ENCODE peak calls at places on chromosomes 16 and 17, in eight cellular contexts. One of them, this sample, is unnamed.

GRCh38 chr17:76642032-76642561 is 1.5 kb downstream of the ST6GALNAC1 start:
- DNase-seq in stimulated activated CD4-positive, alpha-beta T cell treated with anti-CD3 and anti-CD28 coated beads, Interleukin-15, amount 100 ng/mL, for 1 hour: no peak
- DNase-seq in EL: no peak
- DNase-seq in astrocyte of the spinal cord: no peak
- DNase-seq in iPS-NIHi11: no peak
- DNase-seq in T-helper 17 cell: no peak
- DNase-seq in NCI-H2171 treated with DMSO at 0.1 percent for 48 hours: no peak
- DNase-seq in effector memory CD4-positive, alpha-beta T cell: no peak
- DNase-seq in this sample: no peak

GRCh38 chr17:6947745-6948144 is 48.1 kb upstream of the ALOX12 start:
- DNase-seq in stimulated activated CD4-positive, alpha-beta T cell treated with anti-CD3 and anti-CD28 coated beads, Interleukin-15, amount 100 ng/mL, for 1 hour: no peak
- DNase-seq in EL: no peak
- DNase-seq in astrocyte of the spinal cord: no peak
- DNase-seq in iPS-NIHi11: no peak
- DNase-seq in T-helper 17 cell: no peak
- DNase-seq in NCI-H2171 treated with DMSO at 0.1 percent for 48 hours: no peak
- DNase-seq in effector memory CD4-positive, alpha-beta T cell: no peak
- DNase-seq in this sample: no peak

GRCh38 chr16:56871172-56871593 is 6.2 kb downstream of the SLC12A3 start:
- DNase-seq in stimulated activated CD4-positive, alpha-beta T cell treated with anti-CD3 and anti-CD28 coated beads, Interleukin-15, amount 100 ng/mL, for 1 hour: no peak
- DNase-seq in EL: peak; percentile 76
- DNase-seq in astrocyte of the spinal cord: peak; percentile 13
- DNase-seq in iPS-NIHi11: no peak
- DNase-seq in T-helper 17 cell: no peak
- DNase-seq in NCI-H2171 treated with DMSO at 0.1 percent for 48 hours: no peak
- DNase-seq in effector memory CD4-positive, alpha-beta T cell: no peak
- DNase-seq in this sample: no peak

GRCh38 chr17:51721711-51722110 is 436.8 kb downstream of the CA10 start:
- DNase-seq in stimulated activated CD4-positive, alpha-beta T cell treated with anti-CD3 and anti-CD28 coated beads, Interleukin-15, amount 100 ng/mL, for 1 hour: no peak
- DNase-seq in EL: no peak
- DNase-seq in astrocyte of the spinal cord: no peak
- DNase-seq in iPS-NIHi11: no peak
- DNase-seq in T-helper 17 cell: no peak
- DNase-seq in NCI-H2171 treated with DMSO at 0.1 percent for 48 hours: no peak
- DNase-seq in effector memory CD4-positive, alpha-beta T cell: no peak
- DNase-seq in this sample: no peak

GRCh38 chr16:79764415-79765149 is 164.0 kb upstream of the MAF start:
- DNase-seq in stimulated activated CD4-positive, alpha-beta T cell treated with anti-CD3 and anti-CD28 coated beads, Interleukin-15, amount 100 ng/mL, for 1 hour: no peak
- DNase-seq in EL: no peak
- DNase-seq in astrocyte of the spinal cord: no peak
- DNase-seq in iPS-NIHi11: no peak
- DNase-seq in T-helper 17 cell: no peak
- DNase-seq in NCI-H2171 treated with DMSO at 0.1 percent for 48 hours: no peak
- DNase-seq in effector memory CD4-positive, alpha-beta T cell: no peak
- DNase-seq in this sample: no peak

GRCh38 chr16:2462031-2462866 is 2.3 kb downstream of the TEDC2 start:
- DNase-seq in stimulated activated CD4-positive, alpha-beta T cell treated with anti-CD3 and anti-CD28 coated beads, Interleukin-15, amount 100 ng/mL, for 1 hour: no peak
- DNase-seq in EL: no peak
- DNase-seq in astrocyte of the spinal cord: no peak
- DNase-seq in iPS-NIHi11: no peak
- DNase-seq in T-helper 17 cell: no peak
- DNase-seq in NCI-H2171 treated with DMSO at 0.1 percent for 48 hours: no peak
- DNase-seq in effector memory CD4-positive, alpha-beta T cell: no peak
- DNase-seq in this sample: no peak

GRCh38 chr17:59423137-59423703 is 91.8 kb downstream of the YPEL2 start:
- DNase-seq in stimulated activated CD4-positive, alpha-beta T cell treated with anti-CD3 and anti-CD28 coated beads, Interleukin-15, amount 100 ng/mL, for 1 hour: no peak
- DNase-seq in EL: peak; percentile 76
- DNase-seq in astrocyte of the spinal cord: peak; percentile 62
- DNase-seq in iPS-NIHi11: no peak
- DNase-seq in T-helper 17 cell: no peak
- DNase-seq in NCI-H2171 treated with DMSO at 0.1 percent for 48 hours: no peak
- DNase-seq in effector memory CD4-positive, alpha-beta T cell: no peak
- DNase-seq in this sample: no peak

GRCh38 chr16:11254913-11255736 is 879 bp downstream of the SOCS1 start:
- DNase-seq in stimulated activated CD4-positive, alpha-beta T cell treated with anti-CD3 and anti-CD28 coated beads, Interleukin-15, amount 100 ng/mL, for 1 hour: peak; percentile 39
- DNase-seq in EL: peak; percentile 47
- DNase-seq in astrocyte of the spinal cord: peak; percentile 48
- DNase-seq in iPS-NIHi11: peak; percentile 50
- DNase-seq in T-helper 17 cell: peak; percentile 48
- DNase-seq in NCI-H2171 treated with DMSO at 0.1 percent for 48 hours: peak; percentile 31
- DNase-seq in effector memory CD4-positive, alpha-beta T cell: peak; percentile 50
- DNase-seq in this sample: peak; percentile 71

GRCh38 chr17:82236142-82236971 is 7.5 kb downstream of the SLC16A3 start:
- DNase-seq in stimulated activated CD4-positive, alpha-beta T cell treated with anti-CD3 and anti-CD28 coated beads, Interleukin-15, amount 100 ng/mL, for 1 hour: no peak
- DNase-seq in EL: no peak
- DNase-seq in astrocyte of the spinal cord: peak; percentile 63
- DNase-seq in iPS-NIHi11: peak; percentile 87
- DNase-seq in T-helper 17 cell: peak; percentile 61
- DNase-seq in NCI-H2171 treated with DMSO at 0.1 percent for 48 hours: peak; percentile 57
- DNase-seq in effector memory CD4-positive, alpha-beta T cell: peak; percentile 44
- DNase-seq in this sample: peak; percentile 61

GRCh38 chr16:74281285-74281684 is 15.3 kb upstream of the PSMD7 start:
- DNase-seq in stimulated activated CD4-positive, alpha-beta T cell treated with anti-CD3 and anti-CD28 coated beads, Interleukin-15, amount 100 ng/mL, for 1 hour: no peak
- DNase-seq in EL: no peak
- DNase-seq in astrocyte of the spinal cord: no peak
- DNase-seq in iPS-NIHi11: peak; percentile 23
- DNase-seq in T-helper 17 cell: no peak
- DNase-seq in NCI-H2171 treated with DMSO at 0.1 percent for 48 hours: no peak
- DNase-seq in effector memory CD4-positive, alpha-beta T cell: no peak
- DNase-seq in this sample: no peak

GRCh38 chr16:74029122-74029805 is 267.4 kb upstream of the PSMD7 start:
- DNase-seq in stimulated activated CD4-positive, alpha-beta T cell treated with anti-CD3 and anti-CD28 coated beads, Interleukin-15, amount 100 ng/mL, for 1 hour: no peak
- DNase-seq in EL: no peak
- DNase-seq in astrocyte of the spinal cord: no peak
- DNase-seq in iPS-NIHi11: no peak
- DNase-seq in T-helper 17 cell: no peak
- DNase-seq in NCI-H2171 treated with DMSO at 0.1 percent for 48 hours: no peak
- DNase-seq in effector memory CD4-positive, alpha-beta T cell: no peak
- DNase-seq in this sample: no peak

GRCh38 chr17:68399638-68400403 is 57.5 kb downstream of the WIPI1 start:
- DNase-seq in stimulated activated CD4-positive, alpha-beta T cell treated with anti-CD3 and anti-CD28 coated beads, Interleukin-15, amount 100 ng/mL, for 1 hour: no peak
- DNase-seq in EL: peak; percentile 31
- DNase-seq in astrocyte of the spinal cord: peak; percentile 65
- DNase-seq in iPS-NIHi11: no peak
- DNase-seq in T-helper 17 cell: no peak
- DNase-seq in NCI-H2171 treated with DMSO at 0.1 percent for 48 hours: no peak
- DNase-seq in effector memory CD4-positive, alpha-beta T cell: no peak
- DNase-seq in this sample: no peak

GRCh38 chr16:30065943-30066881 is 652 bp downstream of the ALDOA start:
- DNase-seq in stimulated activated CD4-positive, alpha-beta T cell treated with anti-CD3 and anti-CD28 coated beads, Interleukin-15, amount 100 ng/mL, for 1 hour: no peak
- DNase-seq in EL: peak; percentile 65
- DNase-seq in astrocyte of the spinal cord: no peak
- DNase-seq in iPS-NIHi11: no peak
- DNase-seq in T-helper 17 cell: no peak
- DNase-seq in NCI-H2171 treated with DMSO at 0.1 percent for 48 hours: no peak
- DNase-seq in effector memory CD4-positive, alpha-beta T cell: no peak
- DNase-seq in this sample: no peak

GRCh38 chr17:77128895-77129567 is 11.7 kb upstream of the SEC14L1 start:
- DNase-seq in stimulated activated CD4-positive, alpha-beta T cell treated with anti-CD3 and anti-CD28 coated beads, Interleukin-15, amount 100 ng/mL, for 1 hour: no peak
- DNase-seq in EL: peak; percentile 30
- DNase-seq in astrocyte of the spinal cord: peak; percentile 68
- DNase-seq in iPS-NIHi11: no peak
- DNase-seq in T-helper 17 cell: no peak
- DNase-seq in NCI-H2171 treated with DMSO at 0.1 percent for 48 hours: no peak
- DNase-seq in effector memory CD4-positive, alpha-beta T cell: no peak
- DNase-seq in this sample: no peak

GRCh38 chr17:9239821-9240658 is 218.7 kb downstream of the NTN1 start:
- DNase-seq in stimulated activated CD4-positive, alpha-beta T cell treated with anti-CD3 and anti-CD28 coated beads, Interleukin-15, amount 100 ng/mL, for 1 hour: peak; percentile 48
- DNase-seq in EL: peak; percentile 63
- DNase-seq in astrocyte of the spinal cord: peak; percentile 39
- DNase-seq in iPS-NIHi11: peak; percentile 97
- DNase-seq in T-helper 17 cell: peak; percentile 68
- DNase-seq in NCI-H2171 treated with DMSO at 0.1 percent for 48 hours: no peak
- DNase-seq in effector memory CD4-positive, alpha-beta T cell: peak; percentile 56
- DNase-seq in this sample: peak; percentile 72

GRCh38 chr17:81520021-81520894 is 7.7 kb upstream of the ACTG1 start:
- DNase-seq in stimulated activated CD4-positive, alpha-beta T cell treated with anti-CD3 and anti-CD28 coated beads, Interleukin-15, amount 100 ng/mL, for 1 hour: no peak
- DNase-seq in EL: no peak
- DNase-seq in astrocyte of the spinal cord: no peak
- DNase-seq in iPS-NIHi11: peak; percentile 11
- DNase-seq in T-helper 17 cell: no peak
- DNase-seq in NCI-H2171 treated with DMSO at 0.1 percent for 48 hours: peak; percentile 28
- DNase-seq in effector memory CD4-positive, alpha-beta T cell: no peak
- DNase-seq in this sample: no peak

GRCh38 chr17:17500999-17501605 is 4.9 kb upstream of the RASD1 start:
- DNase-seq in stimulated activated CD4-positive, alpha-beta T cell treated with anti-CD3 and anti-CD28 coated beads, Interleukin-15, amount 100 ng/mL, for 1 hour: no peak
- DNase-seq in EL: no peak
- DNase-seq in astrocyte of the spinal cord: no peak
- DNase-seq in iPS-NIHi11: no peak
- DNase-seq in T-helper 17 cell: no peak
- DNase-seq in NCI-H2171 treated with DMSO at 0.1 percent for 48 hours: no peak
- DNase-seq in effector memory CD4-positive, alpha-beta T cell: no peak
- DNase-seq in this sample: no peak

GRCh38 chr16:65249768-65250167 is 127.9 kb upstream of the CDH11 start:
- DNase-seq in stimulated activated CD4-positive, alpha-beta T cell treated with anti-CD3 and anti-CD28 coated beads, Interleukin-15, amount 100 ng/mL, for 1 hour: no peak
- DNase-seq in EL: no peak
- DNase-seq in astrocyte of the spinal cord: peak; percentile 4
- DNase-seq in iPS-NIHi11: no peak
- DNase-seq in T-helper 17 cell: no peak
- DNase-seq in NCI-H2171 treated with DMSO at 0.1 percent for 48 hours: no peak
- DNase-seq in effector memory CD4-positive, alpha-beta T cell: no peak
- DNase-seq in this sample: no peak

GRCh38 chr17:82388223-82388921 is 16.8 kb downstream of the UTS2R start:
- DNase-seq in stimulated activated CD4-positive, alpha-beta T cell treated with anti-CD3 and anti-CD28 coated beads, Interleukin-15, amount 100 ng/mL, for 1 hour: no peak
- DNase-seq in EL: no peak
- DNase-seq in astrocyte of the spinal cord: no peak
- DNase-seq in iPS-NIHi11: peak; percentile 78
- DNase-seq in T-helper 17 cell: no peak
- DNase-seq in NCI-H2171 treated with DMSO at 0.1 percent for 48 hours: no peak
- DNase-seq in effector memory CD4-positive, alpha-beta T cell: no peak
- DNase-seq in this sample: no peak

GRCh38 chr16:1980026-1980769 is 1.1 kb downstream of the NOXO1 start:
- DNase-seq in stimulated activated CD4-positive, alpha-beta T cell treated with anti-CD3 and anti-CD28 coated beads, Interleukin-15, amount 100 ng/mL, for 1 hour: no peak
- DNase-seq in EL: no peak
- DNase-seq in astrocyte of the spinal cord: no peak
- DNase-seq in iPS-NIHi11: no peak
- DNase-seq in T-helper 17 cell: no peak
- DNase-seq in NCI-H2171 treated with DMSO at 0.1 percent for 48 hours: peak; percentile 42
- DNase-seq in effector memory CD4-positive, alpha-beta T cell: no peak
- DNase-seq in this sample: no peak

GRCh38 chr16:24775455-24775854 is 46.0 kb downstream of the TNRC6A start:
- DNase-seq in stimulated activated CD4-positive, alpha-beta T cell treated with anti-CD3 and anti-CD28 coated beads, Interleukin-15, amount 100 ng/mL, for 1 hour: no peak
- DNase-seq in EL: no peak
- DNase-seq in astrocyte of the spinal cord: no peak
- DNase-seq in iPS-NIHi11: no peak
- DNase-seq in T-helper 17 cell: no peak
- DNase-seq in NCI-H2171 treated with DMSO at 0.1 percent for 48 hours: no peak
- DNase-seq in effector memory CD4-positive, alpha-beta T cell: no peak
- DNase-seq in this sample: no peak

GRCh38 chr16:28298511-28298878 is 6.2 kb downstream of the SBK1 start:
- DNase-seq in stimulated activated CD4-positive, alpha-beta T cell treated with anti-CD3 and anti-CD28 coated beads, Interleukin-15, amount 100 ng/mL, for 1 hour: no peak
- DNase-seq in EL: no peak
- DNase-seq in astrocyte of the spinal cord: no peak
- DNase-seq in iPS-NIHi11: peak; percentile 54
- DNase-seq in T-helper 17 cell: no peak
- DNase-seq in NCI-H2171 treated with DMSO at 0.1 percent for 48 hours: no peak
- DNase-seq in effector memory CD4-positive, alpha-beta T cell: no peak
- DNase-seq in this sample: no peak

GRCh38 chr17:34252138-34252889 is 2.8 kb upstream of the CCL2 start:
- DNase-seq in stimulated activated CD4-positive, alpha-beta T cell treated with anti-CD3 and anti-CD28 coated beads, Interleukin-15, amount 100 ng/mL, for 1 hour: no peak
- DNase-seq in EL: peak; percentile 96
- DNase-seq in astrocyte of the spinal cord: peak; percentile 85
- DNase-seq in iPS-NIHi11: no peak
- DNase-seq in T-helper 17 cell: no peak
- DNase-seq in NCI-H2171 treated with DMSO at 0.1 percent for 48 hours: no peak
- DNase-seq in effector memory CD4-positive, alpha-beta T cell: no peak
- DNase-seq in this sample: no peak

GRCh38 chr16:54602666-54603065 is 316.1 kb upstream of the IRX3 start:
- DNase-seq in stimulated activated CD4-positive, alpha-beta T cell treated with anti-CD3 and anti-CD28 coated beads, Interleukin-15, amount 100 ng/mL, for 1 hour: no peak
- DNase-seq in EL: no peak
- DNase-seq in astrocyte of the spinal cord: no peak
- DNase-seq in iPS-NIHi11: no peak
- DNase-seq in T-helper 17 cell: no peak
- DNase-seq in NCI-H2171 treated with DMSO at 0.1 percent for 48 hours: peak; percentile 98
- DNase-seq in effector memory CD4-positive, alpha-beta T cell: no peak
- DNase-seq in this sample: no peak